ENCODE peak calls at places on chromosomes 16 and 17, in eight cellular contexts. V is cardiac fibroblast; J is CD4-positive, alpha-beta T cell; F is endothelial cell of umbilical vein; X is PC-3; Q is GM10248; R is fibroblast of the aortic adventitia; Z is endothelial cell. B is an unnamed sample.

GRCh38 chr17:72465191-72466024 is 344.6 kb downstream of the SOX9 start:
- DNase-seq in Z (no peak), J (no peak), R (peak; percentile 46), Q (peak; percentile 62), X (peak; percentile 99), V (peak; percentile 90), F (no peak), B (no peak)

GRCh38 chr17:57946798-57947358 is 8.3 kb downstream of the CUEDC1 start:
- DNase-seq in J (no peak), F (peak; percentile 70), Z (no peak), R (peak; percentile 73), V (peak; percentile 76), X (peak; percentile 75), Q (peak; percentile 76), B (no peak)

GRCh38 chr17:3796822-3797170 is 4.2 kb downstream of the ITGAE start:
- DNase-seq in F (no peak), X (no peak), R (no peak), J (no peak), Q (peak; percentile 64), Z (no peak), V (no peak), B (no peak)

GRCh38 chr17:42871647-42872046 is 20.6 kb downstream of the AOC3 start:
- DNase-seq in X (no peak), R (no peak), F (no peak), Q (no peak), Z (no peak), J (no peak), V (no peak), B (no peak)

GRCh38 chr17:10843806-10844205 is 5.9 kb upstream of the PIRT start:
- DNase-seq in J (no peak), X (no peak), V (no peak), Z (no peak), F (no peak), Q (no peak), R (no peak), B (no peak)

GRCh38 chr17:33980193-33980592 is 274.9 kb upstream of the CCL2 start:
- DNase-seq in R (no peak), F (no peak), Q (peak; percentile 38), J (no peak), V (no peak), Z (no peak), X (no peak), B (no peak)

GRCh38 chr17:3913531-3914318 is 2.5 kb downstream of the P2RX1 start:
- DNase-seq in V (peak; percentile 79), R (peak; percentile 78), J (peak; percentile 84), X (peak; percentile 72), Z (peak; percentile 91), Q (peak; percentile 89), F (peak; percentile 73), B (peak; percentile 86)

GRCh38 chr17:34382586-34383224 is 19.7 kb upstream of the CCL1 start:
- DNase-seq in R (peak; percentile 17), Z (peak; percentile 26), X (no peak), J (no peak), F (peak; percentile 94), Q (no peak), V (peak; percentile 67), B (no peak)

GRCh38 chr16:77273-77806 is 685 bp upstream of the MPG start:
- DNase-seq in X (peak; percentile 26), Z (peak; percentile 61), Q (peak; percentile 68), F (peak; percentile 65), R (peak; percentile 78), V (peak; percentile 85), J (peak; percentile 40), B (no peak)

GRCh38 chr17:72756256-72756655 is 336.2 kb downstream of the SLC39A11 start:
- DNase-seq in Q (no peak), R (no peak), X (no peak), Z (no peak), J (no peak), V (no peak), F (no peak), B (no peak)

GRCh38 chr17:60745544-60745943 is 67.9 kb downstream of the BCAS3 start:
- DNase-seq in Z (no peak), X (peak; percentile 12), R (no peak), V (peak; percentile 17), Q (no peak), J (no peak), F (no peak), B (no peak)
- TF ChIP-seq CTCF in Z (no peak), X (no peak), R (no peak), V (no peak), Q (no peak), J (no peak), F (no peak), B (no peak)

DNA sequence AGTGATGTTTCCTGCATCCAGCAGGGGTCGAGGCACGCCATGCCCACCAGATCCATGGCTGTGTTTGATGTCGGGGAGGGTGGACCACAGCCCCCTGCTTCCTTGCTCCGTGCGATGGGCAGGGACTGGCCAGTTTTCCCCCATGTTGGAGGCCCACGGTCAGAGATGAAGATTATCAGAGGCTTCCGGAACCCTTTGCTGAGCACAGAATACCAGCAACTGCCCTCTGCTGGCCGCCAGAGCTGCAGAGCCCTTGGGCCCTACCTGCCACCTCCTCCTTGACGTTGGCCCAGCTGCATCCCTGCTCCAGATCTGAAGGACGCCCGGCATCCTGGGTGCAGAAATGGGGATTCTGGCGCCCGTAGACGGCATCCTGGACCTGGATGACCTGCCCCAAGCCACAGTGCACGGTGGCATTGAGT is 23.7 kb upstream of the BCO1 start:
- DNase-seq in Z (peak; percentile 21), J (no peak), R (peak; percentile 15), F (peak; percentile 10), X (peak; percentile 27), V (peak; percentile 37), Q (no peak), B (no peak)
- TF ChIP-seq CTCF in Z (peak; percentile 21), J (no peak), R (peak; percentile 50), F (peak; percentile 61), X (peak; percentile 68), V (peak; percentile 63), Q (no peak), B (no peak)

DNA sequence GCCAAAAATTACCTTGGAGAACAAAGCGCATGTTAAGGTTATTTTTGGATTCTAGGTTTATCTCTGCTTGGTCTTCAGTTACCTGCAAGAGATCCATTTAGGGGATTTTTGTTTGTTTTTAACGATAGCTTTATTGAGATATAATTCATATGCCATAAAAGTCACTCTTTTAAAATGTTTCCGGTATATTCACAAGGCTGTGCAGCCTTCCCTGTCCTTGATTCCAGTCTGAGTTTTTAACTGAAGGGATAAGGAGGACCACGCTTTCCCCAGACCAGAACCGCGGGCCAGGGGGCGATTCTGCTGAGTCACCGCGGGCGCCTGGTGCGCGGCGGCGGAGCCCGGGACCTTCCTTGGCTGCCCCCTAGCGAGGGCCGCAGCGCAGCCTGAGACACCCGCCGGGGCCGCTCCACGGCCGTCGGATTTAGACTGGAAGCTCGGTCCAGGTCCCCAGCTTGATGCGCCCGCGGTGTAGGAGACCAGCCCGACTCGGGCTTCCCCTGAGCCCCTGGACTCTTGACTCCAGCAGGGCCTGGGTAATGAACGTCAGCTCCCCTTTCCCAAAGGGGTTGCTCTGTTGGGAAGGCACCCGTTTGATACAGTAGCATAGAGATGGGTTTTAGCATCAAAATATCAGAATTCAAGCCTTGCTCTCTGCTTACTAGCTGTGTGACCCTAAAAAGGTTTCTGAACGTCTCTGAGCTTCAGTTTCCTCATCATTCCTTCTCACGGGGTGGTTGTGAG is 50.0 kb upstream of the STH start:
- DNase-seq in Z (peak; percentile 85), X (peak; percentile 83), F (peak; percentile 66), R (peak; percentile 55), V (peak; percentile 61), J (peak; percentile 66), Q (peak; percentile 88), B (peak; percentile 79)
- TF ChIP-seq CTCF in Z (peak; percentile 52), X (peak; percentile 92), F (peak; percentile 92), R (peak; percentile 71), V (peak; percentile 64), J (peak; percentile 83), Q (peak; percentile 72), B (peak; percentile 60)

GRCh38 chr16:68458101-68458500 is 9.8 kb upstream of the SMPD3 start:
- DNase-seq in Z (no peak), F (no peak), X (no peak), J (no peak), V (no peak), Q (no peak), R (no peak), B (no peak)
- TF ChIP-seq CTCF in Z (no peak), F (no peak), X (no peak), J (no peak), V (no peak), Q (no peak), R (no peak), B (no peak)

DNA sequence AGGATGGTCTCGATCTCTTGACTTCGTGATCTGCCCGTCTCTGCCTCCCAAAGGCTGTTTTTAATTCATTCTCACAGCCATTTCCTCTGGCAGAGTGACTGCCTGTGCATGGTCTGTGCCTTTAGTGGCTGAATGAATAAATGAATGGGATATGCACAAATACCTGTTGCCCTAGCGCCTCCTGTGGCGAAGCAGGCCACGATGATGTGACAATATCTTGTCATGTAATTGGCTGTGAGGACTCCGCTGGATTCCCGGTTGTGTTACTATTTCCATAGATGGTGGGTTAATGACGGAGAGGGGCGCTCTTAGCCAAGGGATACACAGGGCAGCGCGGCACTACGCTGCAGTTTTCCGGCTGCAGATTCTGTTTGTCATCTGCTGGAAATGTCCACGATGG is 26.8 kb upstream of the ENDOV start:
- DNase-seq in Q (no peak), R (no peak), F (no peak), J (no peak), Z (no peak), V (no peak), X (no peak), B (no peak)
- TF ChIP-seq CTCF in Q (no peak), R (no peak), F (no peak), J (no peak), Z (no peak), V (no peak), X (peak; percentile 47), B (no peak)

DNA sequence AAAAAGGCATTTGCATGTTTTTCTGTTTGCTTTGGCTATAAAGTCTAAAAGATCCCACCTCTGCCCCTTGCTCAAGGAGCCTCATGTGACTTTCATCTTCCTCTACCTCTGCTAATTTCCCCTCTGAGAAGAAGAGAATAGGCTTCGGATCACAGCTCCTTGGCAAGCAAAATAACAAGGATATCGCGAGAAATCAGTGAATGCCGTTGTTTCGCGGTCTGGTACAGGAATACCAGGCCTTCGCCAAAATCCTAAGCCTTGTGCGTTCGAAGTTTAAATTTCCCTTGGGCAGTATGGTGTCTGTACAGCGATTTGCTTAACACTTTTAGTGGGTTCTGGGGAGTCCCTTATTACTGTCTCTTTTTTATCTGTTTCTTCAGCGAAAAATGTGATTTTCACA is 142.2 kb downstream of the IRF8 start:
- DNase-seq in Q (no peak), V (no peak), J (no peak), X (no peak), F (no peak), R (no peak), Z (no peak), B (no peak)
- TF ChIP-seq CTCF in Q (no peak), V (no peak), J (no peak), X (no peak), F (no peak), R (no peak), Z (no peak), B (no peak)